ENCODE peak calls at places on chromosomes 16 and 17, in four cellular contexts. D is right lobe of liver; U is CD8-positive, alpha-beta T cell; W is A549. L is an unnamed sample.
A peak's percentile ranks its signal among the peaks of the same experiment; 100 is the strongest.

GRCh38 chr16:72872966-72873365 is 175.0 kb downstream of the ZFHX3 start:
- DNase-seq in W (no peak), D (no peak), U (no peak), L (no peak)

GRCh38 chr16:54931041-54931756 is 534 bp downstream of the IRX5 start:
- DNase-seq in W (peak; percentile 58), U (no peak), D (peak; percentile 40), L (no peak)

GRCh38 chr16:17225551-17225950 is 245.2 kb downstream of the XYLT1 start:
- DNase-seq in U (no peak), W (no peak), D (no peak), L (no peak)

GRCh38 chr17:17677299-17678040 is 3.8 kb upstream of the RAI1 start:
- DNase-seq in D (no peak), U (no peak), W (no peak), L (no peak)

GRCh38 chr17:74959826-74960738 is 12.5 kb downstream of the HID1 start:
- DNase-seq in W (peak; percentile 59), D (no peak), U (no peak), L (no peak)

GRCh38 chr16:30951785-30952184 is 2.9 kb downstream of the ORAI3 start:
- DNase-seq in D (peak; percentile 78), U (no peak), W (no peak), L (no peak)

GRCh38 chr17:14329900-14330491 is 29.1 kb downstream of the HS3ST3B1 start:
- DNase-seq in U (no peak), W (no peak), D (no peak), L (no peak)

GRCh38 chr16:49492090-49492801 is 118.6 kb downstream of the C16orf78 start:
- DNase-seq in U (peak; percentile 28), D (peak; percentile 66), W (peak; percentile 15), L (peak; percentile 31)

GRCh38 chr17:7677388-7678067 is 9.8 kb downstream of the TP53 start:
- DNase-seq in D (no peak), U (no peak), W (no peak), L (no peak)

GRCh38 chr17:16212793-16213192 is 2.5 kb downstream of the NCOR1 start:
- DNase-seq in D (no peak), W (no peak), U (no peak), L (no peak)

GRCh38 chr17:19397556-19398041 is 10.6 kb upstream of the MFAP4 start:
- DNase-seq in U (no peak), D (no peak), W (no peak), L (no peak)

GRCh38 chr16:55734665-55735064 is 78.9 kb downstream of the SLC6A2 start:
- DNase-seq in D (no peak), W (peak; percentile 13), U (no peak), L (no peak)

GRCh38 chr17:58753026-58753425 is 2.6 kb upstream of the PPM1E start:
- DNase-seq in U (no peak), D (no peak), W (no peak), L (no peak)

GRCh38 chr17:38598536-38598935 is 7.2 kb downstream of the SRCIN1 start:
- DNase-seq in W (peak; percentile 89), D (no peak), U (no peak), L (no peak)

GRCh38 chr17:1107777-1108559 is 71.8 kb downstream of the ABR start:
- DNase-seq in D (no peak), W (no peak), U (no peak), L (peak; percentile 77)

GRCh38 chr16:22360963-22361659 is 13.3 kb downstream of the CDR2 start:
- DNase-seq in D (no peak), W (no peak), U (no peak), L (no peak)

GRCh38 chr17:59545942-59546341 is 19.5 kb upstream of the DHX40 start:
- DNase-seq in D (no peak), W (no peak), U (no peak), L (no peak)

GRCh38 chr16:68756250-68757051 is 19.4 kb downstream of the CDH1 start:
- DNase-seq in D (peak; percentile 40), U (peak; percentile 22), W (peak; percentile 37), L (peak; percentile 81)

GRCh38 chr16:50102046-50102756 is 36.4 kb downstream of the HEATR3 start:
- DNase-seq in U (no peak), W (no peak), D (no peak), L (no peak)

GRCh38 chr17:6641374-6641818 is 536 bp downstream of the TXNDC17 start:
- DNase-seq in D (no peak), W (no peak), U (no peak), L (no peak)

GRCh38 chr17:34626141-34626681 is 46.8 kb downstream of the TMEM132E start:
- DNase-seq in U (no peak), W (peak; percentile 9), D (no peak), L (no peak)

GRCh38 chr17:72063262-72063661 is 57.6 kb upstream of the SOX9 start:
- DNase-seq in W (no peak), U (no peak), D (no peak), L (no peak)

GRCh38 chr17:43563262-43564079 is 17.3 kb upstream of the ETV4 start:
- DNase-seq in U (no peak), W (no peak), D (no peak), L (no peak)

GRCh38 chr17:5405400-5405799 is 14.1 kb downstream of the NUP88 start:
- DNase-seq in D (no peak), W (no peak), U (no peak), L (no peak)

GRCh38 chr17:40071720-40072480 is 9.1 kb downstream of the THRA start:
- DNase-seq in U (no peak), W (peak; percentile 91), D (peak; percentile 74), L (peak; percentile 89)

GRCh38 chr16:86575754-86576557 is 2.4 kb upstream of the FOXL1 start:
- DNase-seq in D (peak; percentile 67), U (no peak), W (peak; percentile 76), L (peak; percentile 84)

GRCh38 chr16:895371-895770 is 75.4 kb downstream of the LMF1 start:
- DNase-seq in D (no peak), U (no peak), W (no peak), L (no peak)

GRCh38 chr16:57950382-57950781 is 20.5 kb downstream of the CNGB1 start:
- DNase-seq in W (no peak), D (no peak), U (no peak), L (no peak)

GRCh38 chr17:58270476-58271290 is 10.1 kb downstream of the MPO start:
- DNase-seq in W (no peak), U (no peak), D (no peak), L (no peak)

GRCh38 chr17:10738516-10739258 is 8.9 kb upstream of the TMEM220 start:
- DNase-seq in U (no peak), D (peak; percentile 49), W (no peak), L (no peak)

GRCh38 chr16:3470723-3471122 is 24.6 kb downstream of the C16orf90 start:
- DNase-seq in D (no peak), U (no peak), W (no peak), L (no peak)

GRCh38 chr17:2337811-2338657 is 733 bp downstream of the SGSM2 start:
- DNase-seq in W (peak; percentile 65), D (peak; percentile 71), U (peak; percentile 33), L (peak; percentile 92)

GRCh38 chr17:9228408-9229159 is 207.3 kb downstream of the NTN1 start:
- DNase-seq in U (no peak), W (no peak), D (peak; percentile 8), L (no peak)

GRCh38 chr17:35747540-35748017 is 5.5 kb downstream of the GAS2L2 start:
- DNase-seq in D (peak; percentile 67), U (peak; percentile 65), W (peak; percentile 86), L (peak; percentile 59)

GRCh38 chr17:72465191-72466024 is 344.6 kb downstream of the SOX9 start:
- DNase-seq in D (no peak), W (peak; percentile 98), U (no peak), L (no peak)

GRCh38 chr16:89410794-89411309 is 79.5 kb downstream of the ANKRD11 start:
- DNase-seq in D (peak; percentile 84), W (no peak), U (no peak), L (peak; percentile 82)

GRCh38 chr17:37848690-37849616 is 75.3 kb upstream of the TBC1D3K start:
- DNase-seq in U (no peak), W (peak; percentile 90), D (no peak), L (no peak)

GRCh38 chr17:31248986-31249385 is 48.1 kb downstream of the OMG start:
- DNase-seq in D (no peak), W (no peak), U (no peak), L (no peak)

DNA sequence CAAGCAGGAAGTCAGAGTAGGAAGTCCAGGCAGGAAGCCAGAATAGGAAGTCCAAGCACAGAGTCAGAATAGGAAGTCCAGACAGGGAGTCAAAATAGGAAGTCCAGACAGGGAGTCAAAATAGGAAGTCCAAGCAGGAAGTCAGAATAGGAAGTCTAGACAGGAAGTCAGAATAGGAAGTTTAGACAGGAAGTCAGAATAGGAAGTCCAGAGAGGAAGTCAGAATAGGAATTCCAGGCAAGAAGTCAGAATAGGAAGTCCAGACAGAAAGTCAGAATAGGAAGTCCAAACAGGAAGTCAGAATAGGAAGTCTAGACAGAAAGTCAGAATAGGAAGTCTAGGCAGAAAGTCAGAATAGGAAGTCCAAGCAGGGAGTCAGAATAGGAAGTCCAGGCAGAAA is 105.3 kb upstream of the C16orf82 start:
- DNase-seq in W (no peak), D (no peak), U (no peak), L (no peak)
- H3K27ac ChIP-seq in W (no peak overlapping the region), D (no peak overlapping the region), U (no peak overlapping the region), L (no peak overlapping the region)

GRCh38 chr16:66619036-66619435 is 14.5 kb downstream of the CMTM3 start:
- DNase-seq in W (no peak), U (no peak), D (no peak), L (no peak)
- TF ChIP-seq CTCF in W (no peak), U (no peak), D (no peak), L (no peak)

GRCh38 chr17:56597495-56597990 is 4.0 kb downstream of the NOG start:
- DNase-seq in D (peak; percentile 38), W (no peak), U (no peak), L (peak; percentile 34)

GRCh38 chr17:56594528-56595418 is 1.3 kb downstream of the NOG start:
- DNase-seq in U (no peak), D (peak; percentile 24), W (peak; percentile 52), L (peak; percentile 76)

GRCh38 chr17:56596741-56597494 is 3.4 kb downstream of the NOG start:
- DNase-seq in W (no peak), D (no peak), U (no peak), L (no peak)

GRCh38 chr17:56593741-56594527 is 435 bp downstream of the NOG start:
- DNase-seq in U (no peak), W (no peak), D (peak; percentile 72), L (peak; percentile 67)

GRCh38 chr17:56595831-56596740 is 2.6 kb downstream of the NOG start:
- DNase-seq in D (peak; percentile 27), W (no peak), U (no peak), L (no peak)
- H3K27ac ChIP-seq in D (no peak overlapping the region), W (no peak overlapping the region), U (peak overlapping the region; percentile 56), L (no peak overlapping the region)

DNA sequence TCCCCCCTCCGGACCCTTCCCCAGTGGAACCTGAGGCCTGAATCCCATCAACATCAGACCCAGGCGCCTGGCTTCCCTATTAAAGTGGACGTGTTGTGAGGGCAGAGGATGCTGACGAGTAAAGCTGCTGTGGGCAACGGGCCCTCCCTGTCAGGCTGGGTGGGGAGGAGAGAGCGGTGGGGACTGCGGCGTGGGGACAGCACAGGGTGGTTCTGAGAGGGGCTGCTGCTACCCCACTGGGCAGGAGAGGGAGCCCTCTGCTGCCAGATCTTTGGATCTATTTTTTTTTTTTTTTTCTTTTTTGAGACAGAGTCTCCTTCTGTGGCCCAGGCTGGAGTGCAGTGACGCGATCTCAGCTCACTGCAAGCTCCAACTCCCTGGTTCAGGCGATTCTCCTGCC is 5.9 kb downstream of the CA5A start:
- DNase-seq in D (no peak), U (no peak), W (no peak), L (no peak)
- TF ChIP-seq CTCF in D (no peak), U (no peak), W (peak; percentile 10), L (no peak)

GRCh38 chr17:68458260-68459029 is 1.1 kb upstream of the WIPI1 start:
- DNase-seq in W (no peak), D (no peak), U (no peak), L (no peak)
- H3K27ac ChIP-seq in W (no peak overlapping the region), D (peak overlapping the region; percentile 70), U (peak overlapping the region; percentile 58), L (peak overlapping the region; percentile 84)